ENCODE peak calls at places on chromosome 5, in eight cellular contexts. W, I, K, U, Z, P, E and L are unnamed samples.

GRCh38 chr5:157328277-157328912 is 62.5 kb downstream of the CYFIP2 start:
- DNase-seq in P (peak), U (no peak), E (peak), I (peak), W (peak), K (peak), Z (peak), L (peak)

GRCh38 chr5:73948720-73949119 is 322.7 kb downstream of the ARHGEF28 start:
- DNase-seq in K (no peak), I (peak), U (no peak), P (no peak), W (peak), Z (no peak), E (peak), L (no peak)

GRCh38 chr5:174573210-174574014 is 151.0 kb upstream of the MSX2 start:
- DNase-seq in K (no peak), Z (no peak), U (no peak), I (no peak), P (no peak), E (no peak), W (no peak), L (no peak)

GRCh38 chr5:140207250-140207954 is 32.4 kb downstream of the CYSTM1 start:
- DNase-seq in P (no peak), I (no peak), K (no peak), W (no peak), U (no peak), Z (no peak), E (no peak), L (no peak)

GRCh38 chr5:151572657-151573368 is 18.3 kb downstream of the FAT2 start:
- DNase-seq in P (no peak), W (no peak), I (no peak), E (no peak), Z (no peak), K (no peak), U (no peak), L (no peak)

GRCh38 chr5:169848792-169849191 is 131.5 kb downstream of the INSYN2B start:
- DNase-seq in U (no peak), K (no peak), W (no peak), I (no peak), E (no peak), Z (no peak), P (no peak), L (no peak)

GRCh38 chr5:17619353-17619752 is 9.2 kb downstream of the TAF11L12 start:
- DNase-seq in K (peak), I (no peak), E (no peak), W (no peak), Z (no peak), U (no peak), P (no peak), L (no peak)

GRCh38 chr5:32355694-32356093 is 43.0 kb upstream of the MTMR12 start:
- DNase-seq in Z (no peak), U (no peak), P (no peak), E (no peak), W (peak), K (no peak), I (no peak), L (no peak)

GRCh38 chr5:3120013-3120412 is 368.5 kb upstream of the IRX2 start:
- DNase-seq in Z (no peak), I (no peak), U (no peak), P (no peak), K (no peak), E (no peak), W (no peak), L (no peak)

GRCh38 chr5:139752506-139753350 is 42.9 kb upstream of the PSD2 start:
- DNase-seq in W (no peak), Z (no peak), E (peak), U (no peak), P (no peak), I (peak), K (peak), L (no peak)

GRCh38 chr5:160008877-160009590 is at the start of gene TTC1:
- DNase-seq in I (peak), P (peak), U (peak), E (peak), K (peak), W (peak), Z (peak), L (peak)

GRCh38 chr5:89869346-89869745 is 540.2 kb downstream of the CETN3 start:
- DNase-seq in U (no peak), I (no peak), W (no peak), P (no peak), E (no peak), Z (no peak), K (no peak), L (no peak)

GRCh38 chr5:89866410-89866809 is 543.1 kb downstream of the CETN3 start:
- DNase-seq in P (no peak), K (no peak), I (no peak), U (no peak), E (no peak), W (no peak), Z (no peak), L (no peak)

DNA sequence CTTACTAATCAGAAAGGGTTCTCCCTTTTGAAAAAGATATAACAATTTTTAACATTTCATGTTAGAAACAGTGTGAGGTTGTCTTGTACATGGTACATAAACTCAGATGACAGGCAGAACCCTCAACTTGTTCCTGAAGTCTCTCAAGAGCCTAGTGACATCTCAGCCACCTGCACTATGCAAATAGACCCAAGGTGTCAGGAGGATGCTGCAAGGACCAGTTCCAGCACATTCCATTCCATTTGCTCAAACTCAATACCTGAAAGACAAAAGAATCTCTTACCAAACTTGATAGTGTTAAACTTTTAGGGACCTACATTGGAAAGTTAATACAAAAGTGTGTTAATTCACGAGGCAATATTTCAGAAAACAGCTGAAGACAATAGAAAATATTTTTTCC is 544.6 kb downstream of the CETN3 start:
- DNase-seq in W (no peak), K (no peak), U (no peak), Z (no peak), P (no peak), I (no peak), E (no peak), L (no peak)
- TF ChIP-seq CTCF in W (no peak), K (no peak), U (no peak), Z (no peak), P (no peak), I (no peak), E (no peak), L (no peak)

DNA sequence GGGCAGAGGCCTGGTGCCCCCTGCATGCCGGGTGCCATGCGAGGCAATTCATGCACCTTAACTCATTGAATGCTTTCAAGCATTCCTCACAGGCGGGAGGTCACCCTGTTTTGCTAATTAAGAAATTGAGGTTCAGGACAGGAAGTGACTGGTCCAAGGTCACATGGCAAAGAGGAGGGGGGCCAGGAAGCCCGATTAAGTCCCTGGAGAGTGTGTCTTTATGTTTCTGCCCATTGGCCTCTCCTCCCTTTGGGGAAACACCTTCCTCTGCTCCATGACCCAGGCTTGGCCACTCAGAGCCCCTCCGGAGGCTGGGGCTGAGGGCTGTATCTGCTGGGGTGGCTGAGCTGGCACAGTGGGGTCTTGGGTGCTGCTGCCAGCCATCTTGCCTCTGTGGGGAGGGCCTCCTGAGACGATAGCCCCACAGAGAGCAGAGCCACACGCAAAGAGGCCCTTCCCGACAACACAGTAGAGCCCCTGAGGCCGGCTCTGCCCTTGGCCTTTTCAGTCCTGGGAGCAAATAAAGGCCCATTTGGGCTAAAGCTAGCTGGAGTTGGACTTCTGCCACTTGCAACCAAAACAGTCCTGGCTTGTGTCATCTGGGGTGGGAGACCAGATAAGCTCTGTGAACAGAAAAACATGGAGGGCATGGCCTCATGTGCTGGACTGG is 90.8 kb upstream of the NEURL1B start:
- DNase-seq in I (no peak), K (no peak), W (no peak), E (no peak), Z (no peak), U (no peak), P (no peak), L (no peak)
- TF ChIP-seq CTCF in I (no peak), K (no peak), W (no peak), E (no peak), Z (no peak), U (no peak), P (no peak), L (no peak)

GRCh38 chr5:93909356-93909755 is 168.0 kb upstream of the POU5F2 start:
- DNase-seq in P (no peak), U (no peak), E (peak), Z (no peak), W (peak), I (no peak), K (no peak), L (no peak)
- TF ChIP-seq CTCF in P (no peak), U (no peak), E (peak), Z (peak), W (peak), I (peak), K (peak), L (no peak)

GRCh38 chr5:79890871-79891249 is 100.2 kb downstream of the MTX3 start:
- DNase-seq in P (no peak), I (no peak), W (no peak), Z (no peak), U (no peak), K (no peak), E (no peak), L (no peak)
- TF ChIP-seq CTCF in P (no peak), I (no peak), W (no peak), Z (peak), U (no peak), K (no peak), E (no peak), L (no peak)

GRCh38 chr5:91906027-91906426 is 522.9 kb upstream of the ARRDC3 start:
- DNase-seq in P (no peak), Z (no peak), W (no peak), I (no peak), K (no peak), E (no peak), U (no peak), L (no peak)

GRCh38 chr5:91906494-91906893 is 523.4 kb upstream of the ARRDC3 start:
- DNase-seq in I (no peak), Z (no peak), U (no peak), E (no peak), P (no peak), K (no peak), W (no peak), L (no peak)

GRCh38 chr5:91910655-91911054 is 527.5 kb upstream of the ARRDC3 start:
- DNase-seq in K (no peak), W (no peak), E (no peak), I (no peak), P (no peak), U (no peak), Z (no peak), L (no peak)

GRCh38 chr5:91910247-91910646 is 527.1 kb upstream of the ARRDC3 start:
- DNase-seq in Z (no peak), W (no peak), I (no peak), E (no peak), P (no peak), K (no peak), U (no peak), L (no peak)
- TF ChIP-seq CTCF in Z (no peak), W (no peak), I (no peak), E (no peak), P (no peak), K (no peak), U (no peak), L (no peak)

GRCh38 chr5:8012131-8012977 is 143.4 kb downstream of the MTRR start:
- DNase-seq in U (no peak), W (no peak), Z (no peak), K (no peak), P (peak), I (no peak), E (no peak), L (no peak)
- TF ChIP-seq CTCF in U (no peak), W (no peak), Z (no peak), K (no peak), P (no peak), I (no peak), E (no peak), L (no peak)

GRCh38 chr5:142849880-142850279 is 79.7 kb downstream of the ARHGAP26 start:
- DNase-seq in K (no peak), I (no peak), W (no peak), Z (no peak), P (no peak), E (no peak), U (no peak), L (no peak)

GRCh38 chr5:142853682-142854081 is 83.5 kb downstream of the ARHGAP26 start:
- DNase-seq in K (no peak), W (no peak), U (no peak), E (no peak), I (no peak), P (no peak), Z (no peak), L (no peak)

GRCh38 chr5:142851731-142852130 is 81.6 kb downstream of the ARHGAP26 start:
- DNase-seq in I (no peak), E (no peak), K (no peak), P (no peak), W (no peak), Z (no peak), U (no peak), L (no peak)

GRCh38 chr5:142852361-142852760 is 82.2 kb downstream of the ARHGAP26 start:
- DNase-seq in P (no peak), I (no peak), E (no peak), Z (no peak), K (no peak), U (no peak), W (no peak), L (no peak)

DNA sequence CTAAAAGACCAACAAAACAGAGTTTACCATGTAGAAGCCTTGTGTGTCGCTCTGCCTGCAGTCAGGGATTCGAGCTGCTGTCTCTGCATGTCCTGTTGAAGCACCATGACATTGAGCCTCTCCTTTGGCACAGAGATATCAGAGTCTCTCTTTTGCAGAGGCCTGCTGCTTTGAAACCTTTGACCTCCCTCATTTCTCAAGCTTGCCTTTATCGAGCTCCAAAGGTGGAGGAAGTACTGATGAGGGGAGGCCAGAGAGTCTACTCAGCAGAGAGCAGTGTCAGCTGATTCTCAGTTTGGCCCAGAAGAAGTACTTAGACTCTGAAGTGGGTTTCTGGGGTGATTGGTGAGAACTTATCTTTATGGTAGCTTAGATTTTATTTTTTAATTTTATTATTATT is 82.6 kb downstream of the ARHGAP26 start:
- DNase-seq in W (no peak), K (no peak), U (no peak), I (no peak), P (no peak), E (no peak), Z (no peak), L (no peak)
- TF ChIP-seq CTCF in W (no peak), K (no peak), U (no peak), I (no peak), P (no peak), E (no peak), Z (no peak), L (no peak)

DNA sequence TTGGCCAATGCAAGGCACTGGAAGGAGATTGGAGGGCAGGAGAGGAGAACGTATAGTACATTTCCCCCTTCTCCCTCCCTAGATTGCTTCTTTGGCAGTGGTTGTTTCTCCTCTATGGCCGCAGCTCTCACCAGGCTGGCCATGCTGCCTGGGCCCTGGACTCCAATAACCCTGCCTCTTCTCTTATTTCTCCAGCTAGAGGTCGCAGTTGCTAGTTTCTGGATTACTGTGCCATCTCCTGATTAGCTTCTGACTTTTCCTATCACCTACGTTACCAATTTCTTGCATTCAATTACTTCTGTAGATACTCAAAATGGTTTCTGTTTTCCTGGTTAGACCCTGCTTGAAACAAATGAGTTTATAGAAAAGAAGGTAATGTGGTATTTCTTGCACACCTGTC is 2.4 kb upstream of the MACIR start:
- DNase-seq in E (no peak), K (no peak), Z (no peak), P (peak), I (no peak), U (no peak), W (no peak), L (no peak)
- TF ChIP-seq CTCF in E (peak), K (peak), Z (no peak), P (peak), I (peak), U (no peak), W (peak), L (peak)